ENCODE peak calls at places on chromosomes 11 and 22, in four cellular contexts. T is body of pancreas, K is IMR-90, Q is breast epithelium. F is an unnamed sample.

GRCh38 chr11:71542382-71542781 is 4.6 kb downstream of the KRTAP5-8 start:
- DNase-seq in T (no peak), K (no peak), Q (no peak), F (no peak)

GRCh38 chr11:63919267-63920125 is 2.5 kb upstream of the RCOR2 start:
- DNase-seq in T (peak), K (no peak), Q (no peak), F (no peak)

GRCh38 chr22:38417252-38418060 is 37.5 kb downstream of the KCNJ4 start:
- DNase-seq in T (peak), K (no peak), Q (no peak), F (no peak)

GRCh38 chr11:58446294-58446693 is 4.3 kb upstream of the OR5B12 start:
- DNase-seq in T (no peak), K (no peak), Q (no peak), F (no peak)

GRCh38 chr11:13462311-13462927 is 603 bp downstream of the BTBD10 start:
- DNase-seq in T (peak), K (peak), Q (peak), F (no peak)

GRCh38 chr22:50584106-50585096 is 1.8 kb upstream of the CHKB start:
- DNase-seq in T (no peak), K (no peak), Q (no peak), F (no peak)

GRCh38 chr11:25734592-25735211 is 597.2 kb upstream of the ANO3 start:
- DNase-seq in T (no peak), K (peak), Q (no peak), F (no peak)

GRCh38 chr11:122023614-122024250 is 92.3 kb downstream of the BLID start:
- DNase-seq in T (no peak), K (no peak), Q (no peak), F (no peak)

GRCh38 chr11:59285716-59286260 is 72.9 kb upstream of the OR5AN1 start:
- DNase-seq in T (no peak), K (no peak), Q (no peak), F (no peak)

GRCh38 chr11:11706022-11706421 is 84.2 kb upstream of the GALNT18 start:
- DNase-seq in T (no peak), K (no peak), Q (no peak), F (no peak)

GRCh38 chr11:73359930-73360742 is 16.1 kb upstream of the RELT start:
- DNase-seq in T (no peak), K (peak), Q (no peak), F (no peak)

GRCh38 chr22:31488346-31488883 is 1.2 kb downstream of the EIF4ENIF1 start:
- DNase-seq in T (no peak), K (no peak), Q (no peak), F (no peak)

GRCh38 chr11:59800390-59801037 is 10.1 kb downstream of the MRPL16 start:
- DNase-seq in T (no peak), K (no peak), Q (no peak), F (no peak)

GRCh38 chr11:17597770-17598169 is 50.7 kb downstream of the OTOG start:
- DNase-seq in T (no peak), K (no peak), Q (peak), F (peak)

GRCh38 chr11:96101146-96101545 is 177.2 kb upstream of the MTMR2 start:
- DNase-seq in T (no peak), K (no peak), Q (no peak), F (no peak)

GRCh38 chr22:38401336-38402084 is 53.5 kb downstream of the KCNJ4 start:
- DNase-seq in T (no peak), K (no peak), Q (peak), F (peak)

GRCh38 chr22:26718905-26719304 is 61.5 kb downstream of the MIAT start:
- DNase-seq in T (no peak), K (peak), Q (no peak), F (no peak)

GRCh38 chr22:24938741-24939341 is 7.7 kb downstream of the LHFPL7 start:
- DNase-seq in T (peak), K (peak), Q (no peak), F (no peak)

GRCh38 chr11:77208535-77208934 is 80.5 kb downstream of the MYO7A start:
- DNase-seq in T (no peak), K (no peak), Q (no peak), F (no peak)

GRCh38 chr22:45612940-45613339 is 58.7 kb upstream of the ATXN10 start:
- DNase-seq in T (no peak), K (no peak), Q (no peak), F (no peak)

GRCh38 chr22:45615364-45615763 is 56.3 kb upstream of the ATXN10 start:
- DNase-seq in T (no peak), K (no peak), Q (no peak), F (no peak)

GRCh38 chr22:45608763-45609180 is 62.9 kb upstream of the ATXN10 start:
- DNase-seq in T (no peak), K (peak), Q (no peak), F (no peak)

GRCh38 chr22:45616432-45616831 is 55.2 kb upstream of the ATXN10 start:
- DNase-seq in T (no peak), K (no peak), Q (no peak), F (no peak)

GRCh38 chr22:45612451-45612901 is 59.2 kb upstream of the ATXN10 start:
- DNase-seq in T (no peak), K (peak), Q (peak), F (no peak)
- TF ChIP-seq POLR2A in T (no peak), K (no peak), Q (no peak), F (no peak)

GRCh38 chr11:123683616-123684170 is 29.3 kb upstream of the SCN3B start:
- DNase-seq in T (no peak), K (no peak), Q (no peak), F (no peak)

GRCh38 chr11:123677510-123677909 is 23.1 kb upstream of the SCN3B start:
- DNase-seq in T (no peak), K (no peak), Q (no peak), F (no peak)

GRCh38 chr11:123678246-123678645 is 23.8 kb upstream of the SCN3B start:
- DNase-seq in T (no peak), K (no peak), Q (no peak), F (no peak)

GRCh38 chr11:123682976-123683375 is 28.6 kb upstream of the SCN3B start:
- DNase-seq in T (no peak), K (no peak), Q (no peak), F (no peak)

DNA sequence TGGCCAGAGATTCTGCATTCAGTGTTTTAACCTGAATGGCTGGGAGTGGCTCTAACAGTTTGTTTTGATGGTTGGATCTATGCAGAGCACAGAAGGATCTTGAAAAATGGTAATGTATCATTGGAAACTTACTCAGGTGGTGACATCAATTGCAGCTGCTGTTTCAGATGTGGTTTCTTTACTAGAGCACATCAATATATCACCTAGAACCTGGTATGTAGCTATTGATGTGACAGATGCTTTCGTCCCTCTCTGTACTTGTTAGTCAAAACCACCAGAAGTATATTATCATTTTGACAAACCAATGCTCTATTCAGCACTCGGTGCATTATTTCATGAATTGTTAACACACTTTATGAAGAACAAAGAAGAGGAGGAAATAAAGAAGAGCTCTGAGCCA is 26.6 kb upstream of the SCN3B start:
- DNase-seq in T (no peak), K (no peak), Q (no peak), F (no peak)
- H3K4me3 ChIP-seq in T (no peak), K (no peak), Q (no peak), F (no peak)

GRCh38 chr11:8596504-8597046 is 2.5 kb upstream of the STK33 start:
- DNase-seq in T (no peak), K (no peak), Q (no peak), F (no peak)

GRCh38 chr11:8597182-8597581 is 3.2 kb upstream of the STK33 start:
- DNase-seq in T (no peak), K (peak), Q (no peak), F (no peak)

GRCh38 chr11:8593455-8593854 is 573 bp downstream of the STK33 start:
- DNase-seq in T (no peak), K (no peak), Q (no peak), F (no peak)

DNA sequence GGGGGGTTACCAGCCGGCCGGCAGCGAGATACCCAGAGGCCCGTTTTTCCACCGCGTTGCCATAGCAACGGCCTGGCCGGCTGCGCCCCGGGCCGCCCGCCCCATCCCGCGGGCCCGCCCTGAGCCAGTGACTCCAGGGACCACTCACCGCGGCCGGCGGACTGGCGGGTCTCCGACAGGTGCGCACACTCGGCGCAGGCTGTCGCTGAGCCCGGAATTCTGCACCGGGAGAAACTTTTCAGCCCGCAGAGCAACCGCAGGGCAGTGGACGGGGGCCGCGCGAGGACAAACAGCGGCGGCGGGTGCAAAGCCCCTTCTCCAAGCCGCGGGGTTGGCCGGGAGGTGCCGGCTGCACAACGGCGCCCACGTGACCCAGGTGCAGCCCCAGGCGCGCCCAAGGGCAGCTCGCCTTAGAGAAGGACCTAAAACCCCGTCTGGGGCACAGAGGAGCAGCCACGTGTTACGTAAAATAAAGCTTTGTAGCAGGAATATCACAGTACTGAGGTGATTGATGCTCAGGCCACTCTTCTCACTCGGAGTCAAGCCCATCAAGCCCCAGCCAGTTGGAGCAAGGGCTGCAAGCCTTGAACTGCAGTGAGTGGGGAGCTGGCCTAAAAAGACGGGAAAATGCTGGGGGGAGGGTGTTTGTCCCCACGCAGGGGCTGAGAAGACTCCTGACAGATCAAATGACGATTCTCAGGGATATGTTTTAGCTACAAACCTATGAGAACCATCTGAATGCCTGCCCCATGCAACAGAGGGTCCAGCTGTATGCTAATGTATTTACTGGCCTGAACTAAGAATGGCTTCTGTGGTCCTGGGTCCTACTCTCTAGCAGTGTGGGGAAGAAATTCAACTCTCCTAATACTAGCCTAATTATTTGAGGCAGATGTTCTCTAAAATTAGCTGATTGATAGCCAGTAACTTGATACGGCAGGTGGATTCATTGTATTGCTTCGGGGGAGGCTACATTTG is at the start of gene STK33:
- DNase-seq in T (peak), K (no peak), Q (no peak), F (no peak)
- TF ChIP-seq POLR2A in T (peak), K (no peak), Q (no peak), F (no peak)

GRCh38 chr11:33732176-33732575 is 4.0 kb downstream of the CD59 start:
- DNase-seq in T (no peak), K (no peak), Q (no peak), F (no peak)
- H3K4me3 ChIP-seq in T (no peak), K (no peak), Q (peak), F (no peak)

F was measured in vagina.